ENCODE peak calls at places on chromosomes 3 and 15, in eight cellular contexts. Y is epithelial cell of proximal tubule; L is cardiac fibroblast; W is esophagus squamous epithelium; Q is EH; Z is activated CD4-positive, alpha-beta T cell treated with anti-CD3 and anti-CD28 coated beads for 24 hours; B is NCI-H748 treated with DMSO at 0.1 percent for 48 hours; R is T follicular helper cell. U is an unnamed sample.

GRCh38 chr3:32553459-32553858 is 17.2 kb downstream of the DYNC1LI1 start:
- DNase-seq in Y (no peak), L (no peak), W (no peak), Q (no peak), Z (no peak), B (no peak), R (no peak), U (no peak)

GRCh38 chr15:51876169-51876568 is 46.7 kb downstream of the TMOD3 start:
- DNase-seq in Y (no peak), L (no peak), W (no peak), Q (no peak), Z (no peak), B (no peak), R (no peak), U (no peak)

GRCh38 chr3:5071061-5071460 is 51.0 kb upstream of the ARL8B start:
- DNase-seq in Y (no peak), L (peak), W (no peak), Q (peak), Z (no peak), B (no peak), R (no peak), U (no peak)

GRCh38 chr3:34106879-34107278 is 308.4 kb downstream of the PDCD6IP start:
- DNase-seq in Y (no peak), L (peak), W (no peak), Q (peak), Z (no peak), B (peak), R (no peak), U (no peak)

GRCh38 chr3:47159153-47159552 is 4.8 kb downstream of the SETD2 start:
- DNase-seq in Y (no peak), L (no peak), W (no peak), Q (no peak), Z (no peak), B (no peak), R (no peak), U (peak)

GRCh38 chr3:81760215-81760614 is 1.2 kb downstream of the GBE1 start:
- DNase-seq in Y (no peak), L (no peak), W (no peak), Q (peak), Z (no peak), B (no peak), R (no peak), U (no peak)

GRCh38 chr3:172550347-172550943 is 27.2 kb upstream of the TNFSF10 start:
- DNase-seq in Y (peak), L (peak), W (no peak), Q (peak), Z (peak), B (no peak), R (no peak), U (peak)

GRCh38 chr3:131880948-131881347 is 153.9 kb downstream of the CPNE4 start:
- DNase-seq in Y (no peak), L (no peak), W (no peak), Q (no peak), Z (no peak), B (no peak), R (no peak), U (no peak)

GRCh38 chr15:40097968-40098476 is 10.7 kb downstream of the BMF start:
- DNase-seq in Y (no peak), L (peak), W (no peak), Q (peak), Z (no peak), B (no peak), R (no peak), U (peak)

GRCh38 chr15:81612631-81613030 is 238.6 kb upstream of the TMC3 start:
- DNase-seq in Y (no peak), L (no peak), W (no peak), Q (no peak), Z (no peak), B (no peak), R (no peak), U (no peak)

GRCh38 chr3:118960876-118961275 is 73.8 kb downstream of the IGSF11 start:
- DNase-seq in Y (no peak), L (no peak), W (no peak), Q (peak), Z (no peak), B (no peak), R (no peak), U (no peak)

GRCh38 chr3:196533260-196533681 is 18.1 kb upstream of the SMCO1 start:
- DNase-seq in Y (no peak), L (no peak), W (no peak), Q (peak), Z (no peak), B (no peak), R (no peak), U (no peak)

GRCh38 chr15:60005352-60006202 is 1.5 kb downstream of the FOXB1 start:
- DNase-seq in Y (no peak), L (no peak), W (no peak), Q (no peak), Z (no peak), B (no peak), R (no peak), U (peak)

GRCh38 chr3:156174229-156174847 is 54.0 kb downstream of the KCNAB1 start:
- DNase-seq in Y (no peak), L (peak), W (no peak), Q (peak), Z (no peak), B (no peak), R (no peak), U (peak)

U was measured in osteoblast.